ENCODE peak calls at places on chromosomes 6 and 20, in five cellular contexts. R, W, X, M and A are unnamed samples.

GRCh38 chr6:57303931-57304681 is 13.3 kb upstream of the PRIM2 start:
- DNase-seq in X (no peak), W (no peak), M (no peak), R (no peak), A (no peak)

GRCh38 chr6:84979541-84979940 is 215.1 kb upstream of the TBX18 start:
- DNase-seq in R (no peak), W (no peak), X (no peak), M (no peak), A (no peak)

GRCh38 chr6:11210386-11211138 is 21.9 kb downstream of the NEDD9 start:
- DNase-seq in M (no peak), R (no peak), W (no peak), X (no peak), A (no peak)

GRCh38 chr20:62614085-62614960 is 28.0 kb upstream of the SLCO4A1 start:
- DNase-seq in X (no peak), M (no peak), R (no peak), W (no peak), A (no peak)

GRCh38 chr6:4607026-4607704 is 169.0 kb upstream of the CDYL start:
- DNase-seq in M (no peak), R (no peak), X (no peak), W (no peak), A (no peak)

GRCh38 chr20:49132995-49133451 is 55.1 kb downstream of the STAU1 start:
- DNase-seq in X (no peak), M (peak), W (no peak), R (peak), A (no peak)

GRCh38 chr6:154474636-154475428 is 35.7 kb downstream of the CNKSR3 start:
- DNase-seq in X (no peak), R (no peak), W (no peak), M (no peak), A (no peak)

GRCh38 chr6:20893415-20893814 is 359.2 kb downstream of the CDKAL1 start:
- DNase-seq in W (no peak), M (no peak), R (no peak), X (no peak), A (no peak)

GRCh38 chr20:25254986-25255680 is 7.2 kb downstream of the PYGB start:
- DNase-seq in X (no peak), W (no peak), R (peak), M (no peak), A (no peak)

GRCh38 chr6:53492860-53493634 is 51.9 kb downstream of the GCLC start:
- DNase-seq in W (no peak), M (no peak), R (peak), X (no peak), A (peak)

GRCh38 chr6:12849420-12850200 is 133.0 kb downstream of the PHACTR1 start:
- DNase-seq in W (no peak), R (no peak), M (no peak), X (no peak), A (no peak)

GRCh38 chr6:1325471-1326309 is 13.8 kb downstream of the FOXQ1 start:
- DNase-seq in M (no peak), R (no peak), W (no peak), X (no peak), A (no peak)

GRCh38 chr20:32623667-32624157 is 38.6 kb upstream of the NOL4L start:
- DNase-seq in M (no peak), R (peak), X (no peak), W (no peak), A (no peak)

GRCh38 chr20:50399917-50400704 is 110.1 kb upstream of the PTPN1 start:
- DNase-seq in M (no peak), R (no peak), X (no peak), W (no peak), A (no peak)

GRCh38 chr6:15249371-15250019 is 3.6 kb downstream of the JARID2 start:
- DNase-seq in M (no peak), W (no peak), X (no peak), R (no peak), A (no peak)

GRCh38 chr6:15252205-15252604 is 6.3 kb downstream of the JARID2 start:
- DNase-seq in W (no peak), X (no peak), R (no peak), M (no peak), A (no peak)

GRCh38 chr6:15247750-15248450 is 2.0 kb downstream of the JARID2 start:
- DNase-seq in W (peak), R (peak), M (peak), X (peak), A (no peak)

GRCh38 chr6:15248451-15249370 is 2.8 kb downstream of the JARID2 start:
- DNase-seq in M (peak), X (peak), R (peak), W (peak), A (peak)

GRCh38 chr6:15250440-15251168 is 4.7 kb downstream of the JARID2 start:
- DNase-seq in W (no peak), R (no peak), X (no peak), M (no peak), A (no peak)
- H3K4me3 ChIP-seq in W (no peak), R (no peak), X (no peak), M (no peak), A (peak)

DNA sequence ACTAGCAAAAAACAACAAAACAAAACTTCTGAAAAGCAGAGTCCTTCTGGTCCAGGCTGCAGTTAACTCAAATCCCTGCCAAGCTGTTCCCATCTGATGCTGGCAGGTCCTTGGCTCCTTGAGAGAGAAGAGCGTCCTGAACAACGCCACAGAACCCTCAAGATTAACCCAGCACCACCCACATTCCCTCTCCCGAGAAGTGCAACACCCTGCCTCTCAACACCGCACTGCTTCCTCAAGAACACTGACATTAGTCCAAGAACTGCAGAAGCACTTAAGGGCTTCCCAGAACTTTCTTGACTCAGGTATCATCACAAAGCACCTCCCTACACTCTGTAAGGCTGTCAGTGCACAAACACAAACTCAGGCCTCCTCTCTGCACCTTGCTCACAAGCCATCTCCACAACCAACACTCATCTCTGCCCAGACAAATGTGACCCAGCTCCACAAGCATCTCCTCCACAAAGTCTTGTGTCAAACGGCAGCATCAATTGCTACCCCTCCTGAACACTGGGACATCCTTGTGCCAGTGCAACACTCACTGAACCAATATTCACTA is 7.5 kb downstream of the MRPL14 start:
- DNase-seq in W (no peak), R (no peak), M (no peak), X (no peak), A (no peak)
- H3K27ac ChIP-seq in W (no peak), R (peak), M (no peak), X (no peak), A (no peak)

GRCh38 chr20:40584128-40584819 is 104.8 kb downstream of the MAFB start:
- DNase-seq in W (no peak), M (no peak), R (no peak), X (no peak), A (no peak)
- H3K4me3 ChIP-seq in W (no peak), M (no peak), R (no peak), X (no peak), A (no peak)

DNA sequence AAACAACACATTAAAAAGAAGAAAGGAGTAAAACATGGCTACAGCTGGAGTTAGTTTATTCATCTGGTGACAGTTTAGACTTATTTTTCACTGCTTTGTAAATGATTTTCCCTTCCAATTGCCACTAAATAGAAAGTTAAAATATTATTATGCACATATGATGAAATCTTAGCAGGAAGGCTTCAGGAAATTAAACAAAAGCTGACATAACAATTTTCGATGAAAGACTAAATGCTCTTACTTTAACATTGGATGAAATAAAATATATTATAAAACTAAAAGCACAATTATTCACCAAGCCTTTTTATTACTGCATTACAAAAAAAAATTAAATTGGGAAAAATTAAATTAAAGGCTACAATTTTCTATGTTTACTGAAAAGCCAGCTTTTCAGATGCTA is 158.0 kb downstream of the MMUT start:
- DNase-seq in R (no peak), W (no peak), X (no peak), M (no peak), A (no peak)
- H3K27ac ChIP-seq in R (no peak), W (no peak), X (no peak), M (no peak), A (no peak)

DNA sequence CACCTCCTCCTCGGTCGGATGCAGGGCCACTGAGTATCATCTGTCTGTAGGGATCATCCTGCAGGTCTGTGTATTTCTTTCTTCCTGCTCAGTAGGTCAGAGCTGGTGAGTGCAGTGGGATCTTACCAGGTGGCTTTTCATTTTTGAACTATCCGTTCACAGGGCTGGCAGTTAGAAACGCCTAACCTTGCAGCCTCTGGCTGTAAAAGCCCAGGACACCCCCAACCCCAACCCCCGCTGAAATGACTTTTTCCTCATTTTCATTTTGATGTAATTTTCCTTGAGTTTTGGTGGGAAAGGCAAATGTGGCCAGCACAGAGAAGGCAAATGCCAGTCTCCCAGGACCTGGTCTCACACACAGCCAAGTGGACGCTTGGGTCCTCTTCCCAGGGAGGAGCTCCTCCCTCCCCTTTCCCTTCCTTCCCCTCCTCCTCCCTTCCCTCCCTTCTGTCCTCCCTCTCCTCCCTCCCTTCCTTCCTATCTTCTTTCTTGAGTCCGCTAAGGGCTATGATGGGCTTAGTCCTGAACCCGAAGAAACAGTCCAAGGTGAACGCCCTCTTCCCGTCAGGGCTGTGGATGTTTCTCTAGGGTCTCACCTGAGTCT is 36.0 kb downstream of the TMEM242 start:
- DNase-seq in W (no peak), X (no peak), R (no peak), M (no peak), A (no peak)
- H3K4me3 ChIP-seq in W (no peak), X (no peak), R (no peak), M (no peak), A (no peak)

GRCh38 chr6:33213166-33213988 is 5.1 kb downstream of the RING1 start:
- DNase-seq in W (no peak), R (peak), M (peak), X (no peak), A (no peak)
- H3K27ac ChIP-seq in W (peak), R (no peak), M (peak), X (peak), A (no peak)

GRCh38 chr6:136382676-136383075 is 93.0 kb upstream of the BCLAF1 start:
- DNase-seq in M (no peak), W (no peak), X (no peak), R (no peak), A (no peak)
- H3K4me3 ChIP-seq in M (no peak), W (no peak), X (no peak), R (no peak), A (no peak)

GRCh38 chr6:161256390-161256789 is 17.5 kb downstream of the AGPAT4 start:
- DNase-seq in W (no peak), R (no peak), X (peak), M (no peak), A (no peak)

GRCh38 chr6:161255518-161255917 is 18.3 kb downstream of the AGPAT4 start:
- DNase-seq in X (no peak), R (no peak), M (no peak), W (no peak), A (no peak)

GRCh38 chr6:161251345-161251744 is 22.5 kb downstream of the AGPAT4 start:
- DNase-seq in R (no peak), M (no peak), W (no peak), X (peak), A (no peak)

GRCh38 chr6:161254754-161255253 is 19.1 kb downstream of the AGPAT4 start:
- DNase-seq in W (no peak), X (no peak), R (peak), M (no peak), A (no peak)

DNA sequence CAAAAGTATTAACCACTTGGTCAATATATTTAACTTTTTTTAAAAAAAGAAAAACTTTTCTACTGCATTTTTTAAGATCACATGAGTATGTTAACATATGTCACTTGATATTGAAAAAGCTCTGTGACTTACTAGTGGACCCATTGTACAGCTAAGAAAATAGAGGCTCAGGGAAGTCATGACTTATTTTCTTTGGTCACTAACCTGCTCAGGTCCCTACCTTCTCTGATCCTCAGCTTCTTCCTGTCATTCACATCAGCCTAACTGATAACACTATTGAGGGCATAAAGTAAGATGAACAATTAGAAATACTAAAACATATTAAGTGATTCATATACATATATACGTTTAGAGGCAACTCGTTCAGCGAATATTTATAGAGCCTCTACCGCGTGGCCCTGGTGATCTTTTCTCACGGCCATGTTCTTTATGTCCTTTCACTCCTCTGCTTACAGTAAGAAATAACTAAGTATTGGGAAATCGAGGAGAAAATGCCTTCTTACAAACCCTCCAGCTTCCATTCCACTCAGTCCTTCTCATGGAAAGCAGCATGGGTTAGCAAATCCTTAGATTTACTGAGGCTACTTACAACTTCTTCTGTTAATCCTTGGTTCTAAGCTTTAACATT is 19.6 kb downstream of the AGPAT4 start:
- DNase-seq in W (no peak), X (no peak), R (no peak), M (no peak), A (no peak)
- H3K27ac ChIP-seq in W (no peak), X (peak), R (peak), M (no peak), A (no peak)